ENCODE peak calls at places on chromosomes 4 and X, in ten cellular contexts. X is stimulated activated CD4-positive, alpha-beta T cell treated with anti-CD3 and anti-CD28 coated beads, Interleukin-12 subunit alpha, Interleukin-12 subunit beta, amount 100 ng/mL, for 24 hours; U is activated CD4-positive, alpha-beta T cell treated with anti-CD3 and anti-CD28 coated beads, Interleukin-2, amount 50 U/mL, for 1 hour; P is AG08395; V is Calu3; Y is OCI-LY7; B is iris pigment epithelial cell; S is H54; G is HEK293T; I is kidney. L is an unnamed sample.

GRCh38 chr4:1684756-1685603 is 867 bp upstream of the FAM53A start:
- DNase-seq in X (no peak), U (no peak), P (no peak), V (peak; percentile 16), Y (no peak), B (no peak), S (no peak), G (no peak), I (peak; percentile 83), L (no peak)

GRCh38 chrX:133655914-133656265 is 240.6 kb upstream of the GPC4 start:
- DNase-seq in X (no peak), U (no peak), P (no peak), V (no peak), Y (no peak), B (no peak), S (no peak), G (no peak), I (no peak), L (no peak)

GRCh38 chr4:9987749-9988346 is 33.4 kb downstream of the SLC2A9 start:
- DNase-seq in X (no peak), U (no peak), P (no peak), V (no peak), Y (no peak), B (no peak), S (no peak), G (no peak), I (no peak), L (no peak)

GRCh38 chr4:72525938-72526337 is 43.1 kb downstream of the ADAMTS3 start:
- DNase-seq in X (no peak), U (no peak), P (no peak), V (peak; percentile 4), Y (no peak), B (peak; percentile 82), S (no peak), G (no peak), I (peak; percentile 76), L (no peak)

GRCh38 chr4:8608714-8609391 is 16.3 kb downstream of the CPZ start:
- DNase-seq in X (no peak), U (no peak), P (no peak), V (no peak), Y (no peak), B (no peak), S (no peak), G (no peak), I (no peak), L (no peak)

GRCh38 chrX:39650883-39651282 is 446.9 kb downstream of the BCOR start:
- DNase-seq in X (no peak), U (no peak), P (no peak), V (no peak), Y (no peak), B (no peak), S (no peak), G (no peak), I (peak; percentile 75), L (no peak)

GRCh38 chr4:118947095-118947494 is 58.4 kb downstream of the SYNPO2 start:
- DNase-seq in X (no peak), U (no peak), P (no peak), V (no peak), Y (no peak), B (no peak), S (no peak), G (no peak), I (no peak), L (no peak)

GRCh38 chrX:57135287-57135686 is 1.9 kb downstream of the SPIN2A start:
- DNase-seq in X (no peak), U (no peak), P (no peak), V (no peak), Y (no peak), B (no peak), S (no peak), G (no peak), I (no peak), L (no peak)

GRCh38 chr4:110793890-110794588 is 171.2 kb upstream of the PITX2 start:
- DNase-seq in X (no peak), U (no peak), P (no peak), V (no peak), Y (no peak), B (peak; percentile 10), S (no peak), G (no peak), I (no peak), L (no peak)

GRCh38 chr4:20543131-20543530 is 157.1 kb upstream of the PACRGL start:
- DNase-seq in X (no peak), U (no peak), P (no peak), V (no peak), Y (no peak), B (no peak), S (no peak), G (no peak), I (no peak), L (no peak)

GRCh38 chrX:109840585-109840984 is 107.5 kb upstream of the ACSL4 start:
- DNase-seq in X (peak; percentile 7), U (no peak), P (peak; percentile 84), V (peak; percentile 35), Y (no peak), B (peak; percentile 94), S (no peak), G (no peak), I (no peak), L (no peak)

GRCh38 chr4:114603455-114603854 is 4.8 kb downstream of the UGT8 start:
- DNase-seq in X (no peak), U (no peak), P (no peak), V (no peak), Y (peak; percentile 85), B (no peak), S (no peak), G (no peak), I (no peak), L (no peak)

GRCh38 chrX:70970482-70970999 is 39.6 kb upstream of the SLC7A3 start:
- DNase-seq in X (no peak), U (no peak), P (peak; percentile 31), V (no peak), Y (peak; percentile 21), B (peak; percentile 10), S (peak; percentile 4), G (peak; percentile 23), I (no peak), L (no peak)

GRCh38 chrX:138858438-138858837 is 146.9 kb upstream of the FGF13 start:
- DNase-seq in X (no peak), U (no peak), P (peak; percentile 63), V (no peak), Y (no peak), B (peak; percentile 65), S (peak; percentile 9), G (no peak), I (no peak), L (no peak)

GRCh38 chrX:110042521-110042920 is 39.6 kb downstream of the TMEM164 start:
- DNase-seq in X (no peak), U (no peak), P (no peak), V (no peak), Y (no peak), B (peak; percentile 57), S (no peak), G (no peak), I (no peak), L (no peak)

GRCh38 chrX:37060999-37061398 is 52.8 kb downstream of the FAM47C start:
- DNase-seq in X (no peak), U (no peak), P (peak; percentile 4), V (peak; percentile 57), Y (peak; percentile 24), B (peak; percentile 52), S (no peak), G (peak; percentile 31), I (no peak), L (no peak)